ENCODE peak calls at places on chromosomes 13 and 19, in seven cellular contexts. W is IMR-90, Q is uterus, S is body of pancreas, C is HCT116, H is H1, E is testis. U is an unnamed sample. For H3K27me3, the result is how much of the 10 kb centered on the place peaks cover.

GRCh38 chr13:48094404-48094780 is 512 bp downstream of the MED4 start:
- DNase-seq in S (no peak), H (no peak), Q (no peak), W (no peak), E (no peak), C (no peak), U (peak)

GRCh38 chr13:32548837-32549236 is 10.2 kb upstream of the N4BP2L2 start:
- DNase-seq in E (no peak), H (no peak), Q (no peak), W (peak), S (no peak), C (no peak), U (no peak)

GRCh38 chr19:55472463-55472862 is 4.0 kb upstream of the ZNF628 start:
- DNase-seq in S (no peak), H (no peak), W (peak), C (peak), E (no peak), Q (no peak), U (no peak)

GRCh38 chr13:35481777-35482176 is 5.3 kb upstream of the MAB21L1 start:
- DNase-seq in E (no peak), S (no peak), W (no peak), C (no peak), Q (no peak), H (no peak), U (no peak)

GRCh38 chr13:66950666-66951065 is 279.5 kb downstream of the PCDH9 start:
- DNase-seq in W (no peak), S (no peak), Q (no peak), H (no peak), C (no peak), E (no peak), U (no peak)

GRCh38 chr13:112733661-112734379 is 44.0 kb downstream of the ATP11A start:
- DNase-seq in H (no peak), S (peak), C (no peak), E (no peak), W (no peak), Q (no peak), U (no peak)

GRCh38 chr19:52007436-52007804 is 591 bp downstream of the ZNF615 start:
- DNase-seq in C (no peak), E (peak), Q (no peak), W (no peak), S (peak), H (no peak), U (no peak)

GRCh38 chr13:23679214-23679613 is 109.0 kb downstream of the TNFRSF19 start:
- DNase-seq in Q (no peak), E (no peak), W (peak), S (peak), H (no peak), C (no peak), U (no peak)

GRCh38 chr13:91668844-91669495 is 270.5 kb downstream of the GPC5 start:
- DNase-seq in W (no peak), S (no peak), E (no peak), C (no peak), Q (no peak), H (no peak), U (no peak)

GRCh38 chr13:23020246-23020843 is 160.4 kb upstream of the SGCG start:
- DNase-seq in Q (peak), E (peak), C (peak), W (peak), H (peak), S (peak), U (peak)

GRCh38 chr19:51071006-51071405 is 6.1 kb upstream of the KLK13 start:
- DNase-seq in C (no peak), W (no peak), Q (no peak), H (no peak), E (no peak), S (no peak), U (no peak)

GRCh38 chr13:110907301-110907700 is 7.6 kb downstream of the ANKRD10 start:
- DNase-seq in C (no peak), W (no peak), S (no peak), Q (no peak), E (no peak), H (no peak), U (no peak)

GRCh38 chr19:18202759-18203407 is 959 bp downstream of the RAB3A start:
- DNase-seq in Q (peak), H (peak), C (no peak), W (no peak), E (peak), S (peak), U (peak)

GRCh38 chr13:22461854-22462565 is 718.8 kb upstream of the SGCG start:
- DNase-seq in C (no peak), S (no peak), W (no peak), H (no peak), E (no peak), Q (no peak), U (peak)

GRCh38 chr19:39409207-39409885 is 2.7 kb downstream of the ZFP36 start:
- DNase-seq in E (peak), C (peak), Q (peak), S (peak), H (peak), W (peak), U (peak)

GRCh38 chr19:2774953-2775555 is 8.0 kb downstream of the SGTA start:
- DNase-seq in E (no peak), S (no peak), C (no peak), H (no peak), Q (no peak), W (no peak), U (peak)

GRCh38 chr19:2661615-2662014 is 40.9 kb downstream of the GNG7 start:
- DNase-seq in S (no peak), E (no peak), Q (no peak), C (peak), W (no peak), H (no peak), U (no peak)

GRCh38 chr19:35692010-35692409 is 12.3 kb upstream of the ZBTB32 start:
- DNase-seq in W (no peak), H (no peak), Q (no peak), C (no peak), S (no peak), E (no peak), U (no peak)

GRCh38 chr13:25619897-25620296 is 248.1 kb downstream of the ATP8A2 start:
- DNase-seq in H (no peak), S (no peak), C (no peak), E (no peak), W (no peak), Q (no peak), U (no peak)

GRCh38 chr19:11482384-11483050 is 1.7 kb upstream of the ELAVL3 start:
- DNase-seq in C (peak), S (peak), E (peak), Q (peak), W (peak), H (peak), U (peak)

GRCh38 chr19:18021121-18021755 is 13.3 kb downstream of the ARRDC2 start:
- DNase-seq in E (peak), S (peak), H (no peak), W (peak), Q (peak), C (no peak), U (peak)

GRCh38 chr19:3184847-3185481 is 766 bp upstream of the NCLN start:
- DNase-seq in H (no peak), C (no peak), Q (no peak), W (no peak), S (peak), E (peak), U (no peak)

GRCh38 chr13:31461923-31462322 is 262.1 kb downstream of the B3GLCT start:
- DNase-seq in W (no peak), E (no peak), H (no peak), S (no peak), Q (no peak), C (no peak), U (no peak)

GRCh38 chr13:41370736-41371135 is 59.7 kb downstream of the NAA16 start:
- DNase-seq in E (no peak), C (no peak), W (no peak), Q (no peak), H (no peak), S (no peak), U (no peak)

GRCh38 chr13:22738357-22738756 is 442.4 kb upstream of the SGCG start:
- DNase-seq in C (no peak), W (no peak), E (no peak), H (no peak), S (no peak), Q (no peak), U (no peak)

GRCh38 chr19:1469200-1469935 is 9.6 kb downstream of the C19orf25 start:
- DNase-seq in E (no peak), Q (no peak), W (no peak), S (no peak), H (no peak), C (no peak), U (no peak)
- H3K27me3 ChIP-seq in E (under half), Q (under half), W (half or more), S (under half), H (half or more), C (under half), U (half or more)

GRCh38 chr19:4329858-4330257 is 8.8 kb downstream of the STAP2 start:
- DNase-seq in C (no peak), E (no peak), H (no peak), S (no peak), W (no peak), Q (no peak), U (no peak)

GRCh38 chr19:4327877-4328242 is 10.8 kb downstream of the STAP2 start:
- DNase-seq in W (no peak), S (no peak), Q (no peak), H (peak), E (no peak), C (no peak), U (no peak)

GRCh38 chr19:4326837-4327251 is 11.8 kb downstream of the STAP2 start:
- DNase-seq in H (peak), S (no peak), Q (no peak), W (no peak), C (no peak), E (no peak), U (no peak)

GRCh38 chr19:4327252-4327876 is 11.3 kb downstream of the STAP2 start:
- DNase-seq in W (peak), S (peak), H (peak), E (peak), Q (peak), C (no peak), U (peak)

DNA sequence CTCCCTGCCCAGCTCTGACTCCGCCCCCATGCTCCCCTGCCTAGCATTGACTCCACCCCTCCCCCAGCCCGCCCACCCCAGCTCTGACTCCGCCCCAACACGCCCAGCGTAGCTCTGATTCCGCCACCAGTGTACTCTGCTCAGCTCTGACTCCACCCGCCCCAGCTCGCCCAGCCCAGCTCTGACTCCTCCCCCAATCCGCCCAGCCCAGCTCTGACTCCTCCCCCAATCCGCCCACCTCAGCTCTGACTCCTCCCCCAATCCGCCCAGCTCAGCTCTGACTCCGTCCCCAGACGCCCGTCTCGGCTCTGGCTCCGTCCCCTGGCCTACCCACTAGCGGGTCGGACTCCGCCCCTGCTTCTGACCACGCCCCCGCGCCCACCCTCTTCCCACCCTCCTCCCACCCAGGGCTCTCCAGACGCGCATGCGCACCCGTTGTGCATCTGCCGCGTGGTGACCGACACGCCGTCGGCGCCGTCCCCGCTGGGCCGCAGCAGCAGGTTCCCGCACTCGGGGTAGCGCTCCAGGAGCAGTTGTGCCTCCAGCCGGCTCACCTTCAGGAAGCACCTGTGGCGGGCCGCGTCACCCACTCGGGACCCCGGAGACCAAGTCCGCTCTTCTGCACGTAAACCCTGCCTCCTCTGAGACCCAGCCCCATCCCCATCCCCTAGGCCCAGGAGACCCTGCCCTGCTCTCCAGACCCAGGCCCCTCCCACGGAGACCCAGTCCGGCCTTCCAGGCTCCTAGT is 10.2 kb downstream of the STAP2 start:
- DNase-seq in E (peak), S (peak), Q (peak), W (peak), C (peak), H (peak), U (peak)
- TF ChIP-seq POLR2A in E (no peak), S (peak), Q (no peak), W (no peak), C (peak), H (peak), U (peak)

DNA sequence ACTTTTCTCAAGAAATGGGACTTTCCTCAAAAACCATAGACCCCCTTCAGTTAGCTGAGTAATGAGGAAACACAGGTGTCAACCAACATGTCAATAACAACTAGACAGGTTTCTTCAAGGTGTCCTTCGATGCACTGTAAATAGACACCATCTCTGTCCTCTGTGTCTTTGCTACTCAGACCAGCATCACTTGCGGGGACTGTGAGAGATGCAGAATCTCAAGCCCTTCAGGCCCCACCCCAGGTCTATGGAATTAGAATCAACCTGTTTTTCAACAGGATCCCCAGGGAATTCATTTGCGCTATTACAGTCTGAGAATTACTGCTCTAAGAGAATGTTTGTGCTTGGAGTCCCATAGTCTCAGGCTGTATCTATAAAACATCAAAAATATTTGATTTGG is 469.9 kb downstream of the COG6 start:
- DNase-seq in C (no peak), Q (no peak), E (no peak), W (no peak), H (no peak), S (no peak), U (no peak)
- H3K27me3 ChIP-seq in C (under half), Q (under half), E (under half), W (under half), H (under half), S (under half), U (under half)

DNA sequence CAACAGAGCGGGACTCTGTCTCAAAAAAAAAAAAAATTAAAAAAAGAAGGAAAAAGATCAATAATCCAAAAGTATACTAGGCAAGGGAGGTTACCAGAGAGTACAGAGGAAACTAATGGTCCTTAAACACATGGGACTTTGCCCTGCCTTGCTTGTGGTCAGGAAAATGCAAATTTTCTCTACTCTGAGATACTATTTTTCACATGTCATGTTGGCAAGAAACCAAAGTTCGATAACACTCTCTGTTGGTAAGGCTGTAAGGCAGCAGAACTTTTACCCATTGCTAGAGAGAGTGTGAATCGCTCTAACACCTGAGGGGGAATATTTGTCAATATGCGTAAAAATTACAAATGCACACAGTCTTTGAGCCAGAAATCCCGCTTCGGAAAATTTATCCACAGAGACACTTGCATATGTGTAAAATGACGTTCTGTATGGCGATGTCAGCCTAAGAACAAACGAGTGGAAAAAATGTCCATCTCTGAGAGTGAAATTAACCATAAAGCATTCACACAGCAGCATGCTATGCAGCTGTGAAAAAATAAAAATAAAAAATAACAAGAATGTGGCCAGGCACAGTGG is 9.4 kb upstream of the RFX1 start:
- DNase-seq in W (no peak), S (no peak), E (no peak), C (no peak), H (no peak), Q (no peak), U (no peak)
- TF ChIP-seq POLR2A in W (no peak), S (no peak), E (no peak), C (no peak), H (no peak), Q (no peak), U (no peak)

GRCh38 chr13:87314822-87315221 is 356.3 kb upstream of the SLITRK5 start:
- DNase-seq in Q (no peak), E (no peak), H (no peak), W (no peak), C (no peak), S (no peak), U (no peak)
- H3K27me3 ChIP-seq in Q (under half), E (under half), H (under half), W (under half), C (under half), S (under half), U (under half)

GRCh38 chr19:34255546-34255945 is 1.2 kb downstream of the GARRE1 start:
- DNase-seq in E (no peak), H (no peak), W (no peak), Q (no peak), S (no peak), C (no peak), U (no peak)

GRCh38 chr19:34256835-34257558 is 2.6 kb downstream of the GARRE1 start:
- DNase-seq in Q (no peak), S (no peak), C (no peak), E (no peak), W (no peak), H (no peak), U (no peak)

GRCh38 chr19:34257559-34257924 is 3.2 kb downstream of the GARRE1 start:
- DNase-seq in H (no peak), W (no peak), S (no peak), E (no peak), C (no peak), Q (no peak), U (no peak)

GRCh38 chr19:34254552-34255432 is at the start of gene GARRE1:
- DNase-seq in Q (peak), W (peak), S (peak), C (no peak), E (peak), H (peak), U (peak)

GRCh38 chr19:34253711-34254551 is 423 bp upstream of the GARRE1 start:
- DNase-seq in E (no peak), H (peak), S (no peak), C (no peak), W (peak), Q (peak), U (peak)
- TF ChIP-seq POLR2A in E (peak), H (peak), S (peak), C (peak), W (peak), Q (peak), U (peak)

U was measured in adrenal gland.